ENCODE peak calls at places on chromosomes 16 and 17, in six cellular contexts. L is AG10803, T is A549, P is GM10248, F is left lung, E is T-cell. J is an unnamed sample.

GRCh38 chr17:35171834-35172233 is 22.4 kb downstream of the SLC35G3 start:
- DNase-seq in F (no peak), T (no peak), E (no peak), L (peak), P (no peak), J (no peak)

GRCh38 chr17:40779181-40779909 is 3.0 kb downstream of the KRT27 start:
- DNase-seq in L (peak), T (peak), P (no peak), F (peak), E (no peak), J (no peak)

GRCh38 chr16:1152123-1152638 is 725 bp upstream of the CACNA1H start:
- DNase-seq in F (no peak), E (peak), P (no peak), L (no peak), T (peak), J (peak)

GRCh38 chr17:19311421-19312215 is 50.9 kb downstream of the B9D1 start:
- DNase-seq in F (no peak), T (no peak), L (peak), P (no peak), E (no peak), J (no peak)

GRCh38 chr17:75810216-75810615 is 25.6 kb downstream of the UNK start:
- DNase-seq in T (no peak), F (no peak), P (no peak), E (no peak), L (no peak), J (no peak)

GRCh38 chr17:51510940-51511339 is 250.6 kb downstream of the UTP18 start:
- DNase-seq in T (no peak), F (no peak), P (no peak), E (no peak), L (no peak), J (no peak)

GRCh38 chr17:51128089-51128488 is 7.4 kb upstream of the SPAG9 start:
- DNase-seq in F (no peak), P (no peak), E (no peak), T (no peak), L (no peak), J (no peak)

GRCh38 chr17:17900615-17901520 is 64.1 kb upstream of the SREBF1 start:
- DNase-seq in E (no peak), T (peak), F (peak), L (peak), P (no peak), J (no peak)

GRCh38 chr17:78127240-78127887 is 1.2 kb downstream of the TMC6 start:
- DNase-seq in L (no peak), T (no peak), P (peak), E (peak), F (peak), J (no peak)

GRCh38 chr16:50279142-50279865 is 13.0 kb downstream of the ADCY7 start:
- DNase-seq in L (no peak), P (no peak), F (peak), T (no peak), E (no peak), J (no peak)

GRCh38 chr17:76232342-76232741 is 8.0 kb downstream of the RNF157 start:
- DNase-seq in E (no peak), L (peak), T (no peak), P (no peak), F (no peak), J (no peak)

GRCh38 chr17:27422601-27423000 is 33.6 kb upstream of the KSR1 start:
- DNase-seq in L (no peak), E (no peak), T (no peak), F (no peak), P (no peak), J (no peak)

GRCh38 chr17:60529806-60530205 is 3.8 kb upstream of the APPBP2 start:
- DNase-seq in E (no peak), T (no peak), F (no peak), P (no peak), L (no peak), J (no peak)

GRCh38 chr17:68591583-68591982 is 9.6 kb downstream of the FAM20A start:
- DNase-seq in P (no peak), E (no peak), F (no peak), L (no peak), T (no peak), J (no peak)

J was measured in stimulated activated CD8-positive, alpha-beta memory T cell treated with anti-CD3 and anti-CD28 coated beads, Interleukin-12 subunit alpha, Interleukin-12 subunit beta, amount 100 ng/mL, for 4 hours.